ENCODE peak calls at places on chromosomes 3 and 15, in five cellular contexts. C, K, N, Q and Y are unnamed samples.

GRCh38 chr15:72135719-72136118 is 17.5 kb downstream of the SENP8 start:
- DNase-seq in C (no peak), K (no peak), N (no peak), Q (no peak), Y (no peak)

GRCh38 chr3:190150681-190151080 is 30.0 kb upstream of the P3H2 start:
- DNase-seq in C (no peak), K (no peak), N (no peak), Q (no peak), Y (no peak)

GRCh38 chr3:159877924-159878323 is 110.7 kb upstream of the IL12A start:
- DNase-seq in C (no peak), K (no peak), N (no peak), Q (no peak), Y (no peak)

GRCh38 chr15:56095406-56095805 is 102.0 kb upstream of the NEDD4 start:
- DNase-seq in C (no peak), K (no peak), N (no peak), Q (no peak), Y (no peak)

GRCh38 chr3:142943870-142944269 is 19.6 kb downstream of the PAQR9 start:
- DNase-seq in C (no peak), K (no peak), N (no peak), Q (no peak), Y (no peak)

GRCh38 chr3:179289295-179289694 is 33.5 kb upstream of the ZNF639 start:
- DNase-seq in C (no peak), K (no peak), N (no peak), Q (no peak), Y (no peak)

GRCh38 chr15:93067649-93068085 is 21.3 kb downstream of the RGMA start:
- DNase-seq in C (no peak), K (no peak), N (no peak), Q (no peak), Y (no peak)

GRCh38 chr3:179068779-179069530 is 2.7 kb downstream of the ZMAT3 start:
- DNase-seq in C (peak; percentile 13), K (peak; percentile 21), N (peak; percentile 67), Q (no peak), Y (no peak)

GRCh38 chr3:98692787-98693473 is 70.2 kb upstream of the ST3GAL6 start:
- DNase-seq in C (no peak), K (no peak), N (no peak), Q (no peak), Y (no peak)

GRCh38 chr15:90318591-90318990 is 33.5 kb upstream of the ZNF774 start:
- DNase-seq in C (no peak), K (no peak), N (no peak), Q (no peak), Y (no peak)

GRCh38 chr15:63188247-63188936 is 1.0 kb upstream of the RAB8B start:
- DNase-seq in C (no peak), K (no peak), N (peak; percentile 49), Q (no peak), Y (no peak)

GRCh38 chr3:13041113-13041776 is 32.0 kb downstream of the IQSEC1 start:
- DNase-seq in C (no peak), K (no peak), N (no peak), Q (no peak), Y (no peak)

GRCh38 chr3:116135462-116135861 is 309.8 kb downstream of the LSAMP start:
- DNase-seq in C (no peak), K (no peak), N (no peak), Q (no peak), Y (no peak)

GRCh38 chr3:141523615-141524375 is 37.0 kb downstream of the RASA2 start:
- DNase-seq in C (no peak), K (no peak), N (no peak), Q (no peak), Y (no peak)

GRCh38 chr3:24367216-24367615 is 127.4 kb downstream of the THRB start:
- DNase-seq in C (no peak), K (no peak), N (no peak), Q (no peak), Y (no peak)

GRCh38 chr3:25854635-25855034 is 64.7 kb downstream of the OXSM start:
- DNase-seq in C (no peak), K (no peak), N (no peak), Q (no peak), Y (no peak)

GRCh38 chr3:70889162-70890045 is 577.0 kb upstream of the MDFIC2 start:
- DNase-seq in C (no peak), K (no peak), N (no peak), Q (no peak), Y (no peak)

GRCh38 chr3:6542795-6543194 is 318.1 kb upstream of the GRM7 start:
- DNase-seq in C (no peak), K (no peak), N (no peak), Q (no peak), Y (no peak)